ENCODE peak calls at places on chromosomes 7 and 10, in seven cellular contexts. F is Calu3, Z is cardiac muscle cell, E is right lobe of liver, L is AG04449, Y is astrocyte, O is left ventricle myocardium inferior. H is an unnamed sample.

GRCh38 chr10:43093423-43094090 is 16.7 kb downstream of the RET start:
- DNase-seq in F (no peak), Z (no peak), E (no peak), L (no peak), Y (no peak), O (no peak), H (no peak)

GRCh38 chr10:133420028-133420427 is 4.4 kb downstream of the SPRN start:
- DNase-seq in F (no peak), Z (no peak), E (no peak), L (no peak), Y (no peak), O (no peak), H (no peak)

GRCh38 chr7:7812112-7812511 is 93.7 kb upstream of the RPA3 start:
- DNase-seq in F (no peak), Z (no peak), E (no peak), L (no peak), Y (no peak), O (no peak), H (no peak)

GRCh38 chr10:1329622-1330021 is 273.4 kb downstream of the WDR37 start:
- DNase-seq in F (no peak), Z (no peak), E (no peak), L (no peak), Y (no peak), O (no peak), H (no peak)

GRCh38 chr10:480928-481551 is 208.4 kb downstream of the DIP2C start:
- DNase-seq in F (no peak), Z (peak), E (no peak), L (no peak), Y (no peak), O (no peak), H (no peak)

GRCh38 chr10:43409385-43410109 is 561 bp upstream of the HNRNPF start:
- DNase-seq in F (peak), Z (peak), E (peak), L (no peak), Y (no peak), O (peak), H (no peak)

GRCh38 chr10:56622335-56622973 is 261.4 kb upstream of the ZWINT start:
- DNase-seq in F (no peak), Z (no peak), E (no peak), L (no peak), Y (no peak), O (no peak), H (no peak)

GRCh38 chr7:44757739-44758138 is 9.1 kb downstream of the ZMIZ2 start:
- DNase-seq in F (no peak), Z (no peak), E (no peak), L (no peak), Y (no peak), O (no peak), H (no peak)

GRCh38 chr7:149728491-149729375 is 44.7 kb downstream of the ZNF467 start:
- DNase-seq in F (no peak), Z (no peak), E (peak), L (no peak), Y (no peak), O (no peak), H (no peak)

GRCh38 chr7:80087051-80087767 is 47.4 kb upstream of the GNAI1 start:
- DNase-seq in F (no peak), Z (peak), E (no peak), L (peak), Y (peak), O (no peak), H (no peak)

GRCh38 chr10:127117125-127117524 is 79.3 kb downstream of the INSYN2A start:
- DNase-seq in F (peak), Z (peak), E (no peak), L (no peak), Y (peak), O (peak), H (no peak)

GRCh38 chr10:12628964-12629766 is 279.8 kb downstream of the CAMK1D start:
- DNase-seq in F (no peak), Z (peak), E (no peak), L (no peak), Y (peak), O (no peak), H (no peak)

GRCh38 chr7:27210441-27211083 is 10.7 kb upstream of the HOXA13 start:
- DNase-seq in F (peak), Z (peak), E (no peak), L (no peak), Y (no peak), O (no peak), H (no peak)

GRCh38 chr7:140643416-140643815 is 2.8 kb upstream of the DENND2A start:
- DNase-seq in F (no peak), Z (no peak), E (no peak), L (no peak), Y (no peak), O (no peak), H (no peak)

GRCh38 chr10:29947701-29948060 is 111.7 kb downstream of the JCAD start:
- DNase-seq in F (peak), Z (no peak), E (no peak), L (no peak), Y (no peak), O (no peak), H (no peak)

GRCh38 chr10:3987142-3987974 is 202.3 kb upstream of the KLF6 start:
- DNase-seq in F (no peak), Z (no peak), E (no peak), L (no peak), Y (peak), O (no peak), H (no peak)

GRCh38 chr7:136869006-136869961 is 832 bp downstream of the CHRM2 start:
- DNase-seq in F (no peak), Z (peak), E (peak), L (no peak), Y (peak), O (peak), H (peak)

GRCh38 chr10:16787361-16787791 is 29.8 kb downstream of the RSU1 start:
- DNase-seq in F (no peak), Z (no peak), E (no peak), L (no peak), Y (no peak), O (no peak), H (no peak)

GRCh38 chr7:45598697-45599520 is 24.7 kb downstream of the ADCY1 start:
- DNase-seq in F (no peak), Z (no peak), E (peak), L (no peak), Y (no peak), O (no peak), H (no peak)

GRCh38 chr10:32148864-32149256 is 92.6 kb upstream of the KIF5B start:
- DNase-seq in F (no peak), Z (no peak), E (no peak), L (no peak), Y (no peak), O (no peak), H (no peak)

GRCh38 chr10:133420579-133420978 is 3.8 kb downstream of the SPRN start:
- DNase-seq in F (no peak), Z (no peak), E (no peak), L (no peak), Y (no peak), O (no peak), H (no peak)

GRCh38 chr7:150972094-150972493 is 6.0 kb downstream of the KCNH2 start:
- DNase-seq in F (no peak), Z (peak), E (no peak), L (no peak), Y (peak), O (peak), H (no peak)

GRCh38 chr10:44206127-44206818 is 178.6 kb downstream of the CXCL12 start:
- DNase-seq in F (no peak), Z (peak), E (no peak), L (no peak), Y (peak), O (no peak), H (no peak)

GRCh38 chr7:27751888-27752660 is 12.1 kb downstream of the TAX1BP1 start:
- DNase-seq in F (no peak), Z (no peak), E (no peak), L (no peak), Y (no peak), O (no peak), H (no peak)

GRCh38 chr7:102064361-102065025 is 222.2 kb upstream of the SH2B2 start:
- DNase-seq in F (peak), Z (peak), E (peak), L (no peak), Y (no peak), O (peak), H (no peak)

GRCh38 chr7:151690597-151690996 is 170.9 kb upstream of the RHEB start:
- DNase-seq in F (no peak), Z (peak), E (no peak), L (no peak), Y (peak), O (no peak), H (no peak)

GRCh38 chr7:83532229-83532628 is 116.7 kb downstream of the SEMA3E start:
- DNase-seq in F (no peak), Z (no peak), E (no peak), L (no peak), Y (peak), O (no peak), H (no peak)

GRCh38 chr7:143299840-143300239 is 11.7 kb downstream of the CASP2 start:
- DNase-seq in F (peak), Z (peak), E (peak), L (no peak), Y (no peak), O (no peak), H (no peak)

GRCh38 chr7:17535776-17536175 is 237.3 kb downstream of the AHR start:
- DNase-seq in F (no peak), Z (peak), E (no peak), L (no peak), Y (peak), O (no peak), H (no peak)

GRCh38 chr10:112092529-112092928 is 91.0 kb downstream of the GPAM start:
- DNase-seq in F (no peak), Z (no peak), E (no peak), L (no peak), Y (no peak), O (no peak), H (peak)

GRCh38 chr7:55063633-55064032 is 44.8 kb downstream of the EGFR start:
- DNase-seq in F (no peak), Z (no peak), E (no peak), L (no peak), Y (peak), O (no peak), H (no peak)

GRCh38 chr7:114708646-114709045 is 213.2 kb upstream of the MDFIC start:
- DNase-seq in F (no peak), Z (no peak), E (no peak), L (no peak), Y (no peak), O (no peak), H (no peak)

GRCh38 chr7:105638942-105639495 is 57.7 kb upstream of the EFCAB10 start:
- DNase-seq in F (no peak), Z (no peak), E (no peak), L (no peak), Y (no peak), O (no peak), H (no peak)

GRCh38 chr10:90350122-90350521 is 507.7 kb downstream of the HTR7 start:
- DNase-seq in F (no peak), Z (no peak), E (no peak), L (no peak), Y (no peak), O (no peak), H (no peak)

GRCh38 chr7:75638607-75639070 is 100.1 kb downstream of the HIP1 start:
- DNase-seq in F (peak), Z (peak), E (peak), L (no peak), Y (no peak), O (peak), H (no peak)

DNA sequence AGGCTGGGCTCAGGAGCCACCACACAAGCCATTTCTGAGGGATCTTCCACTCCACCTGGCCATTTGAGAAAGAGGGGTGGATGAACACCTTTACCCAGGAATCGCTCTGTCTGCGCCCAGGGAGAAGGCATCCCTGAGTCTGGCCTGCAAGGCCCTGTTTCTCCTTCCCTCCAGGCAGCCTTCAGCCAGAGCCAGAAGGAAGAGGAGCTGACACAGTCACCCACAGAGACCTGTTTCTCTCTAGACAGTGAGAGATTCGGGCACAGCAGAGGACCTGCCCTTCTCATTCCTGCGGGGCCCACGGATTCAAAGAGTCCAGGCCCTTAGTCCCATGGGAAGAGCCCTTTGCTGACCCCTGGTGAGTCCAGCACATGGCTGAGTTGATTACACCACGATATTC is 127.5 kb upstream of the TNS3 start:
- DNase-seq in F (no peak), Z (no peak), E (no peak), L (no peak), Y (no peak), O (no peak), H (no peak)
- TF ChIP-seq CTCF in F (no peak), Z (no peak), E (no peak), L (no peak), Y (no peak), O (no peak), H (no peak)

GRCh38 chr7:158401295-158401694 is 186.3 kb downstream of the PTPRN2 start:
- DNase-seq in F (no peak), Z (no peak), E (no peak), L (no peak), Y (no peak), O (no peak), H (no peak)
- TF ChIP-seq CTCF in F (no peak), Z (no peak), E (no peak), L (no peak), Y (no peak), O (no peak), H (no peak)

DNA sequence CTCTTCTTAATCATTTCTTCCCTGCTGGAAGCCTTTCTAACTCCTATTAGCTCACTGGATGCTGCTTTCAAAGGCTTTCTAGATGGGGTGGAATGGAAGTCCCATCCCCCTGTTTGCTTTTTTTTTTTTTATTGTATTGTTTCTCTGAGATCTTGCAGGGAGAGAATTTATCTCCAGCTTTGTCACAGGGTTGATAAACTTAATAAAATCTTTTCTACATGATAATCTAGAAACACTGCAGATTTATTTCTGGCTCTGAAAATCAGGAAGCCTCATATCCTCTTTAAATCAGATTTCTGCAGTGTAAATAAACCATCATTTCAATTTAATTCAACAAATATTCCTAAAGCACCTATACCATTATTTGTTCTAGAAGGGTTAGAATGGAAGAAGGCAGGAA is 37.2 kb upstream of the CHCHD3 start:
- DNase-seq in F (no peak), Z (no peak), E (no peak), L (no peak), Y (no peak), O (no peak), H (no peak)
- TF ChIP-seq CTCF in F (no peak), Z (no peak), E (no peak), L (no peak), Y (no peak), O (no peak), H (no peak)

GRCh38 chr10:23173549-23174074 is 18.5 kb upstream of the PTF1A start:
- DNase-seq in F (no peak), Z (no peak), E (no peak), L (no peak), Y (no peak), O (no peak), H (no peak)
- TF ChIP-seq CTCF in F (no peak), Z (no peak), E (no peak), L (no peak), Y (no peak), O (no peak), H (no peak)

DNA sequence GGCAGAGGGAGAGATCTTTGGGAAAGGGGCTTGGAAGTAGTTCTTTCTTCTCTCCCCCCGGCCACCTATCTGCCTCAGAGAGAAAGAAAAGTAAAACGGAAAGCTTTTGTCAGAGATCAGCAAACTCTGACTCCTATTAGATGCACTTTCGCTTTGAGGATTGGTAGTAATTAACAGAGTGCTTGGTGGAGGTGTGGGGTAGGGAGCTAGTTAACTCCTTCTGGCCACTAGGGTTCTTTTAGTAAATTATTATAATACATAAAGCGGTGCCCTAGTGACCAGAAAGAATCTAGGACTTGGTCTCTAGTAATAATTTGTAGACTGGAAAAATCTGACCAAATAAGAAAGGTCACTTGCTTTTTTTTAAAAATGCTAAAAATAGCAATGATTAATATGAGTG is 54.6 kb downstream of the CPVL start:
- DNase-seq in F (no peak), Z (peak), E (no peak), L (no peak), Y (no peak), O (no peak), H (no peak)
- TF ChIP-seq CTCF in F (no peak), Z (no peak), E (no peak), L (no peak), Y (no peak), O (peak), H (no peak)